ENCODE peak calls at places on chromosome 2, in six cellular contexts. One of them, this sample, is unnamed.

GRCh38 chr2:170321526-170321925 is 143.6 kb downstream of the MYO3B start:
- DNase-seq in breast epithelium: no peak
- DNase-seq in effector memory CD8-positive, alpha-beta T cell: no peak
- DNase-seq in NCI-H2171: no peak
- DNase-seq in NCI-H1694: no peak
- DNase-seq in activated CD4-positive, CD25-positive, alpha-beta regulatory T cell treated with anti-CD3 and anti-CD28 coated beads, Interleukin-2, amount 50 U/mL, for 72 hours: no peak
- DNase-seq in this sample: no peak

GRCh38 chr2:25314514-25315315 is 27.0 kb downstream of the DNMT3A start:
- DNase-seq in breast epithelium: no peak
- DNase-seq in effector memory CD8-positive, alpha-beta T cell: peak
- DNase-seq in NCI-H2171: peak
- DNase-seq in NCI-H1694: peak
- DNase-seq in activated CD4-positive, CD25-positive, alpha-beta regulatory T cell treated with anti-CD3 and anti-CD28 coated beads, Interleukin-2, amount 50 U/mL, for 72 hours: peak
- DNase-seq in this sample: peak

GRCh38 chr2:42971947-42972736 is 179.8 kb upstream of the HAAO start:
- DNase-seq in breast epithelium: no peak
- DNase-seq in effector memory CD8-positive, alpha-beta T cell: no peak
- DNase-seq in NCI-H2171: no peak
- DNase-seq in NCI-H1694: no peak
- DNase-seq in activated CD4-positive, CD25-positive, alpha-beta regulatory T cell treated with anti-CD3 and anti-CD28 coated beads, Interleukin-2, amount 50 U/mL, for 72 hours: peak
- DNase-seq in this sample: no peak

GRCh38 chr2:215736653-215737290 is 276.6 kb downstream of the MREG start:
- DNase-seq in breast epithelium: no peak
- DNase-seq in effector memory CD8-positive, alpha-beta T cell: no peak
- DNase-seq in NCI-H2171: no peak
- DNase-seq in NCI-H1694: no peak
- DNase-seq in activated CD4-positive, CD25-positive, alpha-beta regulatory T cell treated with anti-CD3 and anti-CD28 coated beads, Interleukin-2, amount 50 U/mL, for 72 hours: no peak
- DNase-seq in this sample: no peak

GRCh38 chr2:28976584-28976983 is 4.5 kb upstream of the TOGARAM2 start:
- DNase-seq in breast epithelium: no peak
- DNase-seq in effector memory CD8-positive, alpha-beta T cell: no peak
- DNase-seq in NCI-H2171: no peak
- DNase-seq in NCI-H1694: no peak
- DNase-seq in activated CD4-positive, CD25-positive, alpha-beta regulatory T cell treated with anti-CD3 and anti-CD28 coated beads, Interleukin-2, amount 50 U/mL, for 72 hours: no peak
- DNase-seq in this sample: no peak

GRCh38 chr2:188909036-188909435 is 65.1 kb upstream of the COL3A1 start:
- DNase-seq in breast epithelium: no peak
- DNase-seq in effector memory CD8-positive, alpha-beta T cell: no peak
- DNase-seq in NCI-H2171: no peak
- DNase-seq in NCI-H1694: no peak
- DNase-seq in activated CD4-positive, CD25-positive, alpha-beta regulatory T cell treated with anti-CD3 and anti-CD28 coated beads, Interleukin-2, amount 50 U/mL, for 72 hours: no peak
- DNase-seq in this sample: no peak

GRCh38 chr2:43293744-43294695 is 67.6 kb upstream of the ZFP36L2 start:
- DNase-seq in breast epithelium: no peak
- DNase-seq in effector memory CD8-positive, alpha-beta T cell: no peak
- DNase-seq in NCI-H2171: no peak
- DNase-seq in NCI-H1694: no peak
- DNase-seq in activated CD4-positive, CD25-positive, alpha-beta regulatory T cell treated with anti-CD3 and anti-CD28 coated beads, Interleukin-2, amount 50 U/mL, for 72 hours: peak
- DNase-seq in this sample: no peak

GRCh38 chr2:193837368-193837767 is 1642.6 kb upstream of the TMEFF2 start:
- DNase-seq in breast epithelium: no peak
- DNase-seq in effector memory CD8-positive, alpha-beta T cell: no peak
- DNase-seq in NCI-H2171: no peak
- DNase-seq in NCI-H1694: no peak
- DNase-seq in activated CD4-positive, CD25-positive, alpha-beta regulatory T cell treated with anti-CD3 and anti-CD28 coated beads, Interleukin-2, amount 50 U/mL, for 72 hours: no peak
- DNase-seq in this sample: no peak

GRCh38 chr2:107595749-107596148 is 230.9 kb upstream of the RGPD4 start:
- DNase-seq in breast epithelium: no peak
- DNase-seq in effector memory CD8-positive, alpha-beta T cell: no peak
- DNase-seq in NCI-H2171: no peak
- DNase-seq in NCI-H1694: no peak
- DNase-seq in activated CD4-positive, CD25-positive, alpha-beta regulatory T cell treated with anti-CD3 and anti-CD28 coated beads, Interleukin-2, amount 50 U/mL, for 72 hours: no peak
- DNase-seq in this sample: no peak

GRCh38 chr2:138757376-138757775 is 22.8 kb downstream of the NXPH2 start:
- DNase-seq in breast epithelium: no peak
- DNase-seq in effector memory CD8-positive, alpha-beta T cell: no peak
- DNase-seq in NCI-H2171: no peak
- DNase-seq in NCI-H1694: no peak
- DNase-seq in activated CD4-positive, CD25-positive, alpha-beta regulatory T cell treated with anti-CD3 and anti-CD28 coated beads, Interleukin-2, amount 50 U/mL, for 72 hours: no peak
- DNase-seq in this sample: no peak

GRCh38 chr2:235234711-235235110 is 259.1 kb upstream of the AGAP1 start:
- DNase-seq in breast epithelium: no peak
- DNase-seq in effector memory CD8-positive, alpha-beta T cell: no peak
- DNase-seq in NCI-H2171: no peak
- DNase-seq in NCI-H1694: no peak
- DNase-seq in activated CD4-positive, CD25-positive, alpha-beta regulatory T cell treated with anti-CD3 and anti-CD28 coated beads, Interleukin-2, amount 50 U/mL, for 72 hours: no peak
- DNase-seq in this sample: no peak

GRCh38 chr2:177724398-177725287 is 332.1 kb downstream of the AGPS start:
- DNase-seq in breast epithelium: no peak
- DNase-seq in effector memory CD8-positive, alpha-beta T cell: peak
- DNase-seq in NCI-H2171: peak
- DNase-seq in NCI-H1694: peak
- DNase-seq in activated CD4-positive, CD25-positive, alpha-beta regulatory T cell treated with anti-CD3 and anti-CD28 coated beads, Interleukin-2, amount 50 U/mL, for 72 hours: peak
- DNase-seq in this sample: peak

GRCh38 chr2:119728421-119728820 is 31.3 kb upstream of the PTPN4 start:
- DNase-seq in breast epithelium: no peak
- DNase-seq in effector memory CD8-positive, alpha-beta T cell: no peak
- DNase-seq in NCI-H2171: no peak
- DNase-seq in NCI-H1694: no peak
- DNase-seq in activated CD4-positive, CD25-positive, alpha-beta regulatory T cell treated with anti-CD3 and anti-CD28 coated beads, Interleukin-2, amount 50 U/mL, for 72 hours: no peak
- DNase-seq in this sample: no peak

GRCh38 chr2:205769494-205769848 is 87.2 kb downstream of the NRP2 start:
- DNase-seq in breast epithelium: no peak
- DNase-seq in effector memory CD8-positive, alpha-beta T cell: no peak
- DNase-seq in NCI-H2171: no peak
- DNase-seq in NCI-H1694: no peak
- DNase-seq in activated CD4-positive, CD25-positive, alpha-beta regulatory T cell treated with anti-CD3 and anti-CD28 coated beads, Interleukin-2, amount 50 U/mL, for 72 hours: no peak
- DNase-seq in this sample: no peak

GRCh38 chr2:12402440-12403139 is 314.1 kb upstream of the TRIB2 start:
- DNase-seq in breast epithelium: no peak
- DNase-seq in effector memory CD8-positive, alpha-beta T cell: no peak
- DNase-seq in NCI-H2171: no peak
- DNase-seq in NCI-H1694: no peak
- DNase-seq in activated CD4-positive, CD25-positive, alpha-beta regulatory T cell treated with anti-CD3 and anti-CD28 coated beads, Interleukin-2, amount 50 U/mL, for 72 hours: no peak
- DNase-seq in this sample: no peak

GRCh38 chr2:219449609-219450008 is 15.0 kb downstream of the SPEG start:
- DNase-seq in breast epithelium: no peak
- DNase-seq in effector memory CD8-positive, alpha-beta T cell: no peak
- DNase-seq in NCI-H2171: no peak
- DNase-seq in NCI-H1694: no peak
- DNase-seq in activated CD4-positive, CD25-positive, alpha-beta regulatory T cell treated with anti-CD3 and anti-CD28 coated beads, Interleukin-2, amount 50 U/mL, for 72 hours: no peak
- DNase-seq in this sample: no peak

GRCh38 chr2:12066986-12067385 is 320.6 kb downstream of the LPIN1 start:
- DNase-seq in breast epithelium: no peak
- DNase-seq in effector memory CD8-positive, alpha-beta T cell: no peak
- DNase-seq in NCI-H2171: no peak
- DNase-seq in NCI-H1694: no peak
- DNase-seq in activated CD4-positive, CD25-positive, alpha-beta regulatory T cell treated with anti-CD3 and anti-CD28 coated beads, Interleukin-2, amount 50 U/mL, for 72 hours: no peak
- DNase-seq in this sample: no peak

GRCh38 chr2:126852361-126852760 is 46.3 kb upstream of the TEX51 start:
- DNase-seq in breast epithelium: no peak
- DNase-seq in effector memory CD8-positive, alpha-beta T cell: no peak
- DNase-seq in NCI-H2171: no peak
- DNase-seq in NCI-H1694: no peak
- DNase-seq in activated CD4-positive, CD25-positive, alpha-beta regulatory T cell treated with anti-CD3 and anti-CD28 coated beads, Interleukin-2, amount 50 U/mL, for 72 hours: no peak
- DNase-seq in this sample: no peak

GRCh38 chr2:120765911-120766757 is 30.5 kb downstream of the GLI2 start:
- DNase-seq in breast epithelium: peak
- DNase-seq in effector memory CD8-positive, alpha-beta T cell: no peak
- DNase-seq in NCI-H2171: no peak
- DNase-seq in NCI-H1694: no peak
- DNase-seq in activated CD4-positive, CD25-positive, alpha-beta regulatory T cell treated with anti-CD3 and anti-CD28 coated beads, Interleukin-2, amount 50 U/mL, for 72 hours: no peak
- DNase-seq in this sample: no peak

GRCh38 chr2:103788875-103789715 is 1027.3 kb downstream of the TMEM182 start:
- DNase-seq in breast epithelium: peak
- DNase-seq in effector memory CD8-positive, alpha-beta T cell: no peak
- DNase-seq in NCI-H2171: no peak
- DNase-seq in NCI-H1694: peak
- DNase-seq in activated CD4-positive, CD25-positive, alpha-beta regulatory T cell treated with anti-CD3 and anti-CD28 coated beads, Interleukin-2, amount 50 U/mL, for 72 hours: no peak
- DNase-seq in this sample: peak

GRCh38 chr2:222448806-222449205 is 24.5 kb downstream of the SGPP2 start:
- DNase-seq in breast epithelium: no peak
- DNase-seq in effector memory CD8-positive, alpha-beta T cell: no peak
- DNase-seq in NCI-H2171: peak
- DNase-seq in NCI-H1694: peak
- DNase-seq in activated CD4-positive, CD25-positive, alpha-beta regulatory T cell treated with anti-CD3 and anti-CD28 coated beads, Interleukin-2, amount 50 U/mL, for 72 hours: no peak
- DNase-seq in this sample: no peak

GRCh38 chr2:10173258-10174005 is 50.9 kb downstream of the RRM2 start:
- DNase-seq in breast epithelium: no peak
- DNase-seq in effector memory CD8-positive, alpha-beta T cell: no peak
- DNase-seq in NCI-H2171: no peak
- DNase-seq in NCI-H1694: no peak
- DNase-seq in activated CD4-positive, CD25-positive, alpha-beta regulatory T cell treated with anti-CD3 and anti-CD28 coated beads, Interleukin-2, amount 50 U/mL, for 72 hours: no peak
- DNase-seq in this sample: no peak

GRCh38 chr2:60552096-60552850 is 1.2 kb downstream of the BCL11A start:
- DNase-seq in breast epithelium: no peak
- DNase-seq in effector memory CD8-positive, alpha-beta T cell: no peak
- DNase-seq in NCI-H2171: no peak
- DNase-seq in NCI-H1694: no peak
- DNase-seq in activated CD4-positive, CD25-positive, alpha-beta regulatory T cell treated with anti-CD3 and anti-CD28 coated beads, Interleukin-2, amount 50 U/mL, for 72 hours: no peak
- DNase-seq in this sample: peak

GRCh38 chr2:19607931-19608762 is 249.7 kb upstream of the OSR1 start:
- DNase-seq in breast epithelium: no peak
- DNase-seq in effector memory CD8-positive, alpha-beta T cell: no peak
- DNase-seq in NCI-H2171: no peak
- DNase-seq in NCI-H1694: no peak
- DNase-seq in activated CD4-positive, CD25-positive, alpha-beta regulatory T cell treated with anti-CD3 and anti-CD28 coated beads, Interleukin-2, amount 50 U/mL, for 72 hours: no peak
- DNase-seq in this sample: no peak

This sample was measured in NCI-H446.